ENCODE peak calls at places on chromosomes 7 and 10, in six cellular contexts. Y, B, U, K, I and W are unnamed samples.

GRCh38 chr7:79471283-79471682 is 17.8 kb upstream of the MAGI2 start:
- DNase-seq in Y (no peak), B (no peak), U (no peak), K (no peak), I (no peak), W (no peak)

GRCh38 chr10:47092822-47093221 is 181.6 kb downstream of the PTPN20 start:
- DNase-seq in Y (no peak), B (no peak), U (no peak), K (no peak), I (no peak), W (no peak)

GRCh38 chr10:113991091-113991860 is 52.4 kb upstream of the ADRB1 start:
- DNase-seq in Y (no peak), B (no peak), U (no peak), K (no peak), I (peak), W (no peak)

GRCh38 chr7:140674356-140674800 is 1.6 kb downstream of the ADCK2 start:
- DNase-seq in Y (no peak), B (no peak), U (no peak), K (no peak), I (no peak), W (peak)

GRCh38 chr7:33753881-33754525 is 151.3 kb upstream of the BMPER start:
- DNase-seq in Y (no peak), B (no peak), U (no peak), K (no peak), I (no peak), W (no peak)

GRCh38 chr10:101050206-101051069 is 11.4 kb upstream of the KAZALD1 start:
- DNase-seq in Y (no peak), B (peak), U (peak), K (peak), I (peak), W (peak)

GRCh38 chr10:36493511-36493880 is 631.9 kb upstream of the ANKRD30A start:
- DNase-seq in Y (no peak), B (no peak), U (no peak), K (peak), I (no peak), W (no peak)

GRCh38 chr7:128937271-128937646 is 468 bp upstream of the IRF5 start:
- DNase-seq in Y (no peak), B (no peak), U (no peak), K (peak), I (no peak), W (no peak)

GRCh38 chr10:128046934-128047251 is 79.3 kb downstream of the MKI67 start:
- DNase-seq in Y (no peak), B (no peak), U (no peak), K (no peak), I (no peak), W (no peak)

GRCh38 chr7:67705850-67706249 is 709.2 kb downstream of the TYW1 start:
- DNase-seq in Y (no peak), B (no peak), U (no peak), K (no peak), I (no peak), W (no peak)

GRCh38 chr7:70693690-70694356 is 438.1 kb upstream of the GALNT17 start:
- DNase-seq in Y (no peak), B (peak), U (peak), K (peak), I (peak), W (peak)

GRCh38 chr10:25820496-25821415 is 113.3 kb upstream of the MYO3A start:
- DNase-seq in Y (peak), B (no peak), U (no peak), K (peak), I (no peak), W (no peak)

GRCh38 chr10:101803511-101803910 is 14.7 kb downstream of the OGA start:
- DNase-seq in Y (no peak), B (no peak), U (no peak), K (no peak), I (no peak), W (no peak)

GRCh38 chr10:80357000-80357803 is 621 bp downstream of the DYDC2 start:
- DNase-seq in Y (no peak), B (peak), U (no peak), K (no peak), I (no peak), W (no peak)

GRCh38 chr7:80273327-80273726 is 138.7 kb downstream of the GNAI1 start:
- DNase-seq in Y (no peak), B (no peak), U (no peak), K (peak), I (no peak), W (no peak)

GRCh38 chr10:34584164-34584563 is 230.9 kb downstream of the PARD3 start:
- DNase-seq in Y (no peak), B (no peak), U (no peak), K (no peak), I (no peak), W (no peak)

GRCh38 chr10:92756233-92757065 is 66.7 kb downstream of the HHEX start:
- DNase-seq in Y (peak), B (peak), U (no peak), K (no peak), I (no peak), W (peak)

GRCh38 chr10:17210361-17210760 is 8.9 kb upstream of the TRDMT1 start:
- DNase-seq in Y (no peak), B (no peak), U (no peak), K (no peak), I (no peak), W (no peak)

GRCh38 chr7:148847815-148848726 is 36.0 kb downstream of the EZH2 start:
- DNase-seq in Y (no peak), B (no peak), U (no peak), K (no peak), I (no peak), W (no peak)

GRCh38 chr10:70461397-70462348 is 16.9 kb upstream of the PALD1 start:
- DNase-seq in Y (no peak), B (peak), U (no peak), K (peak), I (peak), W (peak)

GRCh38 chr7:24336461-24336860 is 52.5 kb downstream of the NPY start:
- DNase-seq in Y (no peak), B (no peak), U (no peak), K (no peak), I (no peak), W (no peak)

GRCh38 chr10:16965740-16966447 is 148.7 kb upstream of the RSU1 start:
- DNase-seq in Y (peak), B (peak), U (no peak), K (peak), I (no peak), W (no peak)

GRCh38 chr10:57919864-57920263 is 347.8 kb downstream of the IPMK start:
- DNase-seq in Y (no peak), B (no peak), U (no peak), K (no peak), I (no peak), W (no peak)

GRCh38 chr10:7606977-7607404 is 59.8 kb downstream of the ITIH5 start:
- DNase-seq in Y (no peak), B (no peak), U (no peak), K (no peak), I (no peak), W (no peak)

GRCh38 chr7:44305564-44306507 is 19.6 kb downstream of the CAMK2B start:
- DNase-seq in Y (no peak), B (peak), U (no peak), K (peak), I (no peak), W (peak)

GRCh38 chr7:29955799-29956476 is 33.7 kb downstream of the SCRN1 start:
- DNase-seq in Y (no peak), B (no peak), U (no peak), K (no peak), I (no peak), W (peak)

GRCh38 chr10:99920901-99921300 is 88.8 kb downstream of the DNMBP start:
- DNase-seq in Y (peak), B (no peak), U (no peak), K (peak), I (no peak), W (no peak)

GRCh38 chr7:36742911-36743775 is 18.8 kb upstream of the AOAH start:
- DNase-seq in Y (no peak), B (peak), U (no peak), K (no peak), I (no peak), W (no peak)

GRCh38 chr10:118035358-118036031 is 11.2 kb downstream of the RAB11FIP2 start:
- DNase-seq in Y (no peak), B (no peak), U (no peak), K (peak), I (no peak), W (no peak)

GRCh38 chr7:3722396-3722846 is 421.4 kb downstream of the SDK1 start:
- DNase-seq in Y (no peak), B (peak), U (peak), K (no peak), I (no peak), W (no peak)

GRCh38 chr10:88525371-88526079 is 57.6 kb downstream of the RNLS start:
- DNase-seq in Y (no peak), B (no peak), U (no peak), K (no peak), I (no peak), W (no peak)

GRCh38 chr7:100119701-100120517 is 475 bp downstream of the CNPY4 start:
- DNase-seq in Y (no peak), B (peak), U (peak), K (peak), I (peak), W (peak)